ENCODE peak calls at places on chromosomes 11 and 22, in nine cellular contexts. Q, G, S, H, N, U, T, Z and K are unnamed samples.

GRCh38 chr11:74992852-74993251 is 4.1 kb downstream of the NEU3 start:
- DNase-seq in Q (no peak), G (peak; percentile 47), S (no peak), H (no peak), N (no peak), U (no peak), T (no peak), Z (peak; percentile 60), K (no peak)

GRCh38 chr22:39598017-39598965 is 27.7 kb downstream of the CACNA1I start:
- DNase-seq in Q (peak; percentile 93), G (peak; percentile 78), S (no peak), H (no peak), N (peak; percentile 56), U (peak; percentile 14), T (peak; percentile 15), Z (peak; percentile 65), K (peak; percentile 90)

GRCh38 chr11:77557553-77557952 is 32.2 kb upstream of the AQP11 start:
- DNase-seq in Q (no peak), G (no peak), S (no peak), H (no peak), N (no peak), U (no peak), T (peak; percentile 19), Z (peak; percentile 15), K (peak; percentile 51)

GRCh38 chr11:116062526-116063171 is 558.4 kb upstream of the CADM1 start:
- DNase-seq in Q (no peak), G (peak; percentile 37), S (no peak), H (no peak), N (no peak), U (no peak), T (no peak), Z (peak; percentile 27), K (no peak)

GRCh38 chr11:129950319-129951034 is 52.2 kb downstream of the PRDM10 start:
- DNase-seq in Q (no peak), G (no peak), S (no peak), H (peak; percentile 43), N (peak; percentile 57), U (no peak), T (peak; percentile 94), Z (no peak), K (no peak)

GRCh38 chr11:73787643-73788537 is at the start of gene MRPL48:
- DNase-seq in Q (peak; percentile 94), G (peak; percentile 95), S (peak; percentile 92), H (peak; percentile 87), N (peak; percentile 92), U (peak; percentile 98), T (peak; percentile 96), Z (peak; percentile 92), K (peak; percentile 93)

GRCh38 chr11:123195182-123196059 is at the start of gene CLMP:
- DNase-seq in Q (peak; percentile 60), G (no peak), S (no peak), H (peak; percentile 85), N (peak; percentile 41), U (peak; percentile 35), T (peak; percentile 86), Z (peak; percentile 42), K (no peak)

GRCh38 chr11:17208257-17208999 is 642 bp upstream of the PIK3C2A start:
- DNase-seq in Q (no peak), G (peak; percentile 68), S (no peak), H (no peak), N (peak; percentile 68), U (peak; percentile 75), T (peak; percentile 68), Z (peak; percentile 76), K (peak; percentile 76)

GRCh38 chr11:75562836-75563484 is 907 bp downstream of the SERPINH1 start:
- DNase-seq in Q (no peak), G (no peak), S (no peak), H (no peak), N (no peak), U (no peak), T (peak; percentile 76), Z (no peak), K (peak; percentile 19)

GRCh38 chr11:45091563-45092392 is 54.7 kb upstream of the PRDM11 start:
- DNase-seq in Q (no peak), G (no peak), S (peak; percentile 83), H (no peak), N (no peak), U (no peak), T (peak; percentile 86), Z (no peak), K (no peak)

GRCh38 chr11:125941241-125941605 is 4.6 kb upstream of the VSIG10L2 start:
- DNase-seq in Q (no peak), G (no peak), S (peak; percentile 52), H (no peak), N (no peak), U (no peak), T (no peak), Z (no peak), K (no peak)

GRCh38 chr11:111761056-111761455 is 5.1 kb downstream of the PPP2R1B start:
- DNase-seq in Q (no peak), G (no peak), S (no peak), H (no peak), N (no peak), U (no peak), T (no peak), Z (no peak), K (no peak)

GRCh38 chr11:19472679-19473078 is 231.9 kb upstream of the E2F8 start:
- DNase-seq in Q (no peak), G (no peak), S (no peak), H (no peak), N (no peak), U (no peak), T (peak; percentile 53), Z (no peak), K (no peak)

GRCh38 chr11:109547356-109548027 is 125.5 kb downstream of the C11orf87 start:
- DNase-seq in Q (no peak), G (no peak), S (no peak), H (no peak), N (no peak), U (no peak), T (peak; percentile 83), Z (no peak), K (no peak)

GRCh38 chr11:15735711-15736110 is 620.6 kb downstream of the SOX6 start:
- DNase-seq in Q (no peak), G (no peak), S (no peak), H (no peak), N (no peak), U (no peak), T (no peak), Z (no peak), K (no peak)

GRCh38 chr22:20777420-20778177 is 3.7 kb downstream of the SERPIND1 start:
- DNase-seq in Q (no peak), G (no peak), S (no peak), H (peak; percentile 36), N (no peak), U (peak; percentile 69), T (peak; percentile 95), Z (no peak), K (peak; percentile 36)
- TF ChIP-seq CTCF in Q (no peak), G (no peak), S (no peak), H (peak; percentile 16), N (no peak), U (peak; percentile 39), T (peak; percentile 28), Z (no peak), K (no peak)

GRCh38 chr22:23789638-23790037 is 2.9 kb downstream of the SMARCB1 start:
- DNase-seq in Q (peak; percentile 19), G (no peak), S (peak; percentile 55), H (no peak), N (no peak), U (no peak), T (no peak), Z (peak; percentile 6), K (no peak)
- TF ChIP-seq CTCF in Q (no peak), G (no peak), S (no peak), H (no peak), N (no peak), U (no peak), T (no peak), Z (no peak), K (no peak)

DNA sequence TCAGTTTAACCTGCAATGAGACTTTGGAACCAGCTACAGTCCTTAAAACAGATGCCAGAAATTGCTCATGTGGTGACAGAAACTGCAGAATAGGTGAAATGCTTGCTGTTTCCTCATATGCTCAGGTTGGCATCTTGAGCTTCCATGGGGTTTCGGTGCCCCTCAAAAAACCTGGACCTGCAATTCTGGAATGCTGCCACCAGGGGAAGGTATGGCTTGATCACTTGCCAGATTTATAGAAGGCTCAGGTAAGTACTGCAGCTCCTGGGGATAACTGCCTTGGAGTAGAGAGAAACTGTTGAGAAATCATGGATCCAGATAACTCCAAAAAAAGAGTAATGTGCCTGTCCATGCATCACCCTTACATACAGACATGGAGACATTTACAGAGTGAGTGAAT is 113.0 kb downstream of the CTTN start:
- DNase-seq in Q (no peak), G (no peak), S (no peak), H (no peak), N (no peak), U (no peak), T (no peak), Z (no peak), K (no peak)
- TF ChIP-seq CTCF in Q (no peak), G (no peak), S (no peak), H (no peak), N (no peak), U (no peak), T (no peak), Z (no peak), K (no peak)

DNA sequence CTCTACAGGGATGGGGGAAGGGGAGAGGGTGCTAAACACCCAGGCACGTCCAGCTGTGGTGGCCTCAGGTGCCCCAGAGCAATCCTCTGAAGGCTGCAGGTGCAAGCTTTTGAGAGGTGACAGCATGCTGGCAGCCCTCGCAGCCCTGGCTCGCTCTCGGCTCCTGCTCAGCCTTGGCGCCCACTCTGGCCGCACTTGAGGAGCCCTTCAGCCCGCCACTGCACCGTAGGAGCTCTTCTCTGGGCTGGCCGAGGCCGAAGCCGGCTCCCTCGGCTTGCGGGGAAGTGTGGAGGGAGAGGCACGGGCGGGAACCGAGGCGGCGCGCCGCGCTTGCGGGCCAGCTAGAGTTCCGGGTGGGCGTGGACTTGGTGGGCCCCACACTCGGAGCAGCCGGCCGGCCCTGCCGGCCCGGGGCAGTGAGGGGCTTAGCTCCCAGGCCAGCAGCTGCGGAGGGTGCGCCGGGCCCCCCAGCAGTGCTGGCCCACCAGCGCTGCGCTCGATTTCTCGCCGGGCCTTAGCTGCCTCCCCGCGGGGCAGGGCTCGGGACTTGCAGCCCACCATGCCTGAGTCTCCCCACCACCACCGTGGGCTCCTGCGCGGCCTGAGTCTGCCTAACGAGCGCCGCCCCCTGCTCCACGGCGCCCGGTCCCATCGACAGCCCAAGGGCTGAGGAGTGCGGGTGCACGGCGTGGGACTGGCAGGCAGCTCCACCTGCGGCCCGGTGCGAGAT is 112.1 kb downstream of the TRIM29 start:
- DNase-seq in Q (no peak), G (no peak), S (peak; percentile 49), H (no peak), N (no peak), U (no peak), T (no peak), Z (no peak), K (no peak)
- TF ChIP-seq CTCF in Q (no peak), G (no peak), S (no peak), H (no peak), N (no peak), U (no peak), T (no peak), Z (no peak), K (no peak)